ENCODE peak calls at places on chromosomes 16 and 17, in nine cellular contexts. One of them, this sample, is unnamed.

GRCh38 chr16:89378947-89379771 is 111.2 kb downstream of the ANKRD11 start:
- ATAC-seq in heart left ventricle: peak
- ATAC-seq in HepG2: no peak
- ATAC-seq in A549: no peak
- ATAC-seq in gastrocnemius medialis: peak
- ATAC-seq in HCT116: no peak
- ATAC-seq in IMR-90: no peak
- ATAC-seq in GM12878: no peak
- ATAC-seq in body of pancreas: no peak
- ATAC-seq in this sample: peak

GRCh38 chr17:77425791-77426641 is 285.2 kb downstream of the SEC14L1 start:
- ATAC-seq in heart left ventricle: no peak
- ATAC-seq in HepG2: no peak
- ATAC-seq in A549: peak
- ATAC-seq in gastrocnemius medialis: no peak
- ATAC-seq in HCT116: peak
- ATAC-seq in IMR-90: peak
- ATAC-seq in GM12878: peak
- ATAC-seq in body of pancreas: no peak
- ATAC-seq in this sample: peak

GRCh38 chr17:40091691-40092397 is 8.5 kb downstream of the NR1D1 start:
- ATAC-seq in heart left ventricle: peak
- ATAC-seq in HepG2: peak
- ATAC-seq in A549: peak
- ATAC-seq in gastrocnemius medialis: peak
- ATAC-seq in HCT116: peak
- ATAC-seq in IMR-90: peak
- ATAC-seq in GM12878: no peak
- ATAC-seq in body of pancreas: peak
- ATAC-seq in this sample: no peak

GRCh38 chr17:2853111-2853721 is 57.0 kb downstream of the RAP1GAP2 start:
- ATAC-seq in heart left ventricle: peak
- ATAC-seq in HepG2: peak
- ATAC-seq in A549: peak
- ATAC-seq in gastrocnemius medialis: peak
- ATAC-seq in HCT116: peak
- ATAC-seq in IMR-90: peak
- ATAC-seq in GM12878: no peak
- ATAC-seq in body of pancreas: peak
- ATAC-seq in this sample: peak

GRCh38 chr16:71383054-71383773 is 24.7 kb downstream of the CALB2 start:
- ATAC-seq in heart left ventricle: no peak
- ATAC-seq in HepG2: peak
- ATAC-seq in A549: peak
- ATAC-seq in gastrocnemius medialis: no peak
- ATAC-seq in HCT116: peak
- ATAC-seq in IMR-90: no peak
- ATAC-seq in GM12878: peak
- ATAC-seq in body of pancreas: no peak
- ATAC-seq in this sample: no peak

GRCh38 chr17:44372036-44372435 is 8.4 kb upstream of the FAM171A2 start:
- ATAC-seq in heart left ventricle: no peak
- ATAC-seq in HepG2: no peak
- ATAC-seq in A549: no peak
- ATAC-seq in gastrocnemius medialis: no peak
- ATAC-seq in HCT116: no peak
- ATAC-seq in IMR-90: no peak
- ATAC-seq in GM12878: no peak
- ATAC-seq in body of pancreas: no peak
- ATAC-seq in this sample: no peak

GRCh38 chr17:60415146-60415545 is 7.1 kb upstream of the CHCT1 start:
- ATAC-seq in heart left ventricle: no peak
- ATAC-seq in HepG2: no peak
- ATAC-seq in A549: no peak
- ATAC-seq in gastrocnemius medialis: no peak
- ATAC-seq in HCT116: no peak
- ATAC-seq in IMR-90: no peak
- ATAC-seq in GM12878: no peak
- ATAC-seq in body of pancreas: no peak
- ATAC-seq in this sample: no peak

GRCh38 chr17:38334480-38335364 is 9.0 kb downstream of the GPR179 start:
- ATAC-seq in heart left ventricle: no peak
- ATAC-seq in HepG2: no peak
- ATAC-seq in A549: no peak
- ATAC-seq in gastrocnemius medialis: no peak
- ATAC-seq in HCT116: no peak
- ATAC-seq in IMR-90: no peak
- ATAC-seq in GM12878: no peak
- ATAC-seq in body of pancreas: no peak
- ATAC-seq in this sample: no peak

GRCh38 chr17:64174686-64175456 is 44.9 kb upstream of the ERN1 start:
- ATAC-seq in heart left ventricle: peak
- ATAC-seq in HepG2: no peak
- ATAC-seq in A549: no peak
- ATAC-seq in gastrocnemius medialis: peak
- ATAC-seq in HCT116: no peak
- ATAC-seq in IMR-90: peak
- ATAC-seq in GM12878: no peak
- ATAC-seq in body of pancreas: peak
- ATAC-seq in this sample: peak

GRCh38 chr16:20898938-20899502 is 1.1 kb downstream of the DCUN1D3 start:
- ATAC-seq in heart left ventricle: no peak
- ATAC-seq in HepG2: no peak
- ATAC-seq in A549: no peak
- ATAC-seq in gastrocnemius medialis: no peak
- ATAC-seq in HCT116: no peak
- ATAC-seq in IMR-90: peak
- ATAC-seq in GM12878: no peak
- ATAC-seq in body of pancreas: no peak
- ATAC-seq in this sample: no peak

GRCh38 chr17:27665549-27665948 is 34.6 kb downstream of the LGALS9 start:
- ATAC-seq in heart left ventricle: no peak
- ATAC-seq in HepG2: no peak
- ATAC-seq in A549: no peak
- ATAC-seq in gastrocnemius medialis: no peak
- ATAC-seq in HCT116: no peak
- ATAC-seq in IMR-90: no peak
- ATAC-seq in GM12878: no peak
- ATAC-seq in body of pancreas: no peak
- ATAC-seq in this sample: no peak

GRCh38 chr17:77435272-77436057 is 294.7 kb downstream of the SEC14L1 start:
- ATAC-seq in heart left ventricle: no peak
- ATAC-seq in HepG2: no peak
- ATAC-seq in A549: no peak
- ATAC-seq in gastrocnemius medialis: no peak
- ATAC-seq in HCT116: no peak
- ATAC-seq in IMR-90: no peak
- ATAC-seq in GM12878: no peak
- ATAC-seq in body of pancreas: no peak
- ATAC-seq in this sample: no peak

GRCh38 chr16:23105309-23105708 is 43.9 kb downstream of the USP31 start:
- ATAC-seq in heart left ventricle: no peak
- ATAC-seq in HepG2: no peak
- ATAC-seq in A549: no peak
- ATAC-seq in gastrocnemius medialis: no peak
- ATAC-seq in HCT116: no peak
- ATAC-seq in IMR-90: no peak
- ATAC-seq in GM12878: no peak
- ATAC-seq in body of pancreas: no peak
- ATAC-seq in this sample: no peak

GRCh38 chr17:57911021-57911420 is 44.2 kb downstream of the CUEDC1 start:
- ATAC-seq in heart left ventricle: no peak
- ATAC-seq in HepG2: no peak
- ATAC-seq in A549: no peak
- ATAC-seq in gastrocnemius medialis: no peak
- ATAC-seq in HCT116: no peak
- ATAC-seq in IMR-90: no peak
- ATAC-seq in GM12878: no peak
- ATAC-seq in body of pancreas: no peak
- ATAC-seq in this sample: no peak

GRCh38 chr17:70521821-70522256 is 352.5 kb downstream of the KCNJ2 start:
- ATAC-seq in heart left ventricle: peak
- ATAC-seq in HepG2: no peak
- ATAC-seq in A549: no peak
- ATAC-seq in gastrocnemius medialis: no peak
- ATAC-seq in HCT116: no peak
- ATAC-seq in IMR-90: no peak
- ATAC-seq in GM12878: no peak
- ATAC-seq in body of pancreas: peak
- ATAC-seq in this sample: no peak

GRCh38 chr16:15466131-15466530 is 31.7 kb downstream of the BMERB1 start:
- ATAC-seq in heart left ventricle: no peak
- ATAC-seq in HepG2: no peak
- ATAC-seq in A549: no peak
- ATAC-seq in gastrocnemius medialis: no peak
- ATAC-seq in HCT116: no peak
- ATAC-seq in IMR-90: no peak
- ATAC-seq in GM12878: no peak
- ATAC-seq in body of pancreas: no peak
- ATAC-seq in this sample: no peak

GRCh38 chr17:72343911-72344310 is 223.1 kb downstream of the SOX9 start:
- ATAC-seq in heart left ventricle: no peak
- ATAC-seq in HepG2: no peak
- ATAC-seq in A549: no peak
- ATAC-seq in gastrocnemius medialis: no peak
- ATAC-seq in HCT116: no peak
- ATAC-seq in IMR-90: no peak
- ATAC-seq in GM12878: no peak
- ATAC-seq in body of pancreas: no peak
- ATAC-seq in this sample: no peak

GRCh38 chr16:12350945-12351344 is 374.4 kb downstream of the SNX29 start:
- ATAC-seq in heart left ventricle: no peak
- ATAC-seq in HepG2: peak
- ATAC-seq in A549: peak
- ATAC-seq in gastrocnemius medialis: no peak
- ATAC-seq in HCT116: peak
- ATAC-seq in IMR-90: no peak
- ATAC-seq in GM12878: no peak
- ATAC-seq in body of pancreas: no peak
- ATAC-seq in this sample: no peak

GRCh38 chr17:81329927-81330883 is 35.1 kb upstream of the SLC38A10 start:
- ATAC-seq in heart left ventricle: no peak
- ATAC-seq in HepG2: peak
- ATAC-seq in A549: peak
- ATAC-seq in gastrocnemius medialis: no peak
- ATAC-seq in HCT116: peak
- ATAC-seq in IMR-90: no peak
- ATAC-seq in GM12878: peak
- ATAC-seq in body of pancreas: peak
- ATAC-seq in this sample: no peak
- TF ChIP-seq CTCF in heart left ventricle: no peak
- TF ChIP-seq CTCF in HepG2: peak
- TF ChIP-seq CTCF in A549: peak
- TF ChIP-seq CTCF in gastrocnemius medialis: no peak
- TF ChIP-seq CTCF in HCT116: no peak
- TF ChIP-seq CTCF in IMR-90: no peak
- TF ChIP-seq CTCF in GM12878: no peak
- TF ChIP-seq CTCF in body of pancreas: no peak
- TF ChIP-seq CTCF in this sample: no peak

DNA sequence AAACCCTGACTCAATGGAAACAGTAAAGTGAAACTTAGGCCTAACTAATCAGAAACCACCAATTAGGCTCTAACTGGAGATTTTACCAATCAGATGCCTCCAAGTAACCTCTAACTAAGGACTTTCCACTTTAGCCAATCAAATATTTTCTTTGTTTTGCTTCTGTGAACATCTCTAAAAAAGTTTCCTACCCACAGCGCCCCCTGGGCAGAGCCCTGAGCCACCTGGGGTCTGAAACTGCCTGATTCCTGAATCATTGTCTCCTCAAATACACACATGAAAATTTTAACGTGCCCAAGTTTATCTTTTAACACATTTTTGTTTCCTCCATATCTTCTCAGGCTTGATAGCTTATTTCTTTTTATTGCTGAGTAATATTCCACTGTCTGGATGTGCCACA is 19.0 kb downstream of the ADAD2 start:
- ATAC-seq in heart left ventricle: no peak
- ATAC-seq in HepG2: no peak
- ATAC-seq in A549: no peak
- ATAC-seq in gastrocnemius medialis: no peak
- ATAC-seq in HCT116: peak
- ATAC-seq in IMR-90: peak
- ATAC-seq in GM12878: no peak
- ATAC-seq in body of pancreas: no peak
- ATAC-seq in this sample: no peak
- TF ChIP-seq POLR2A in heart left ventricle: no peak
- TF ChIP-seq POLR2A in HepG2: no peak
- TF ChIP-seq POLR2A in A549: no peak
- TF ChIP-seq POLR2A in gastrocnemius medialis: no peak
- TF ChIP-seq POLR2A in HCT116: no peak
- TF ChIP-seq POLR2A in IMR-90: no peak
- TF ChIP-seq POLR2A in GM12878: no peak
- TF ChIP-seq POLR2A in body of pancreas: no peak
- TF ChIP-seq POLR2A in this sample: no peak

GRCh38 chr17:7886227-7887037 is 2.2 kb upstream of the CHD3 start:
- ATAC-seq in heart left ventricle: no peak
- ATAC-seq in HepG2: peak
- ATAC-seq in A549: peak
- ATAC-seq in gastrocnemius medialis: no peak
- ATAC-seq in HCT116: peak
- ATAC-seq in IMR-90: no peak
- ATAC-seq in GM12878: peak
- ATAC-seq in body of pancreas: no peak
- ATAC-seq in this sample: no peak
- TF ChIP-seq CTCF in heart left ventricle: no peak
- TF ChIP-seq CTCF in HepG2: peak
- TF ChIP-seq CTCF in A549: no peak
- TF ChIP-seq CTCF in gastrocnemius medialis: no peak
- TF ChIP-seq CTCF in HCT116: no peak
- TF ChIP-seq CTCF in IMR-90: peak
- TF ChIP-seq CTCF in GM12878: peak
- TF ChIP-seq CTCF in body of pancreas: no peak
- TF ChIP-seq CTCF in this sample: no peak

GRCh38 chr16:5031601-5032000 is 2.1 kb downstream of the NAGPA start:
- ATAC-seq in heart left ventricle: no peak
- ATAC-seq in HepG2: no peak
- ATAC-seq in A549: no peak
- ATAC-seq in gastrocnemius medialis: no peak
- ATAC-seq in HCT116: no peak
- ATAC-seq in IMR-90: no peak
- ATAC-seq in GM12878: no peak
- ATAC-seq in body of pancreas: no peak
- ATAC-seq in this sample: no peak
- TF ChIP-seq POLR2A in heart left ventricle: no peak
- TF ChIP-seq POLR2A in HepG2: no peak
- TF ChIP-seq POLR2A in A549: no peak
- TF ChIP-seq POLR2A in gastrocnemius medialis: no peak
- TF ChIP-seq POLR2A in HCT116: no peak
- TF ChIP-seq POLR2A in IMR-90: no peak
- TF ChIP-seq POLR2A in GM12878: no peak
- TF ChIP-seq POLR2A in body of pancreas: no peak
- TF ChIP-seq POLR2A in this sample: no peak

GRCh38 chr17:33520404-33521032 is 227.4 kb upstream of the ASIC2 start:
- ATAC-seq in heart left ventricle: no peak
- ATAC-seq in HepG2: peak
- ATAC-seq in A549: peak
- ATAC-seq in gastrocnemius medialis: no peak
- ATAC-seq in HCT116: peak
- ATAC-seq in IMR-90: peak
- ATAC-seq in GM12878: peak
- ATAC-seq in body of pancreas: no peak
- ATAC-seq in this sample: no peak
- TF ChIP-seq CTCF in heart left ventricle: peak
- TF ChIP-seq CTCF in HepG2: peak
- TF ChIP-seq CTCF in A549: peak
- TF ChIP-seq CTCF in gastrocnemius medialis: peak
- TF ChIP-seq CTCF in HCT116: no peak
- TF ChIP-seq CTCF in IMR-90: peak
- TF ChIP-seq CTCF in GM12878: peak
- TF ChIP-seq CTCF in body of pancreas: peak
- TF ChIP-seq CTCF in this sample: no peak

GRCh38 chr16:534856-535445 is 7.4 kb downstream of the CAPN15 start:
- ATAC-seq in heart left ventricle: no peak
- ATAC-seq in HepG2: no peak
- ATAC-seq in A549: peak
- ATAC-seq in gastrocnemius medialis: peak
- ATAC-seq in HCT116: peak
- ATAC-seq in IMR-90: no peak
- ATAC-seq in GM12878: no peak
- ATAC-seq in body of pancreas: no peak
- ATAC-seq in this sample: no peak
- TF ChIP-seq POLR2A in heart left ventricle: no peak
- TF ChIP-seq POLR2A in HepG2: no peak
- TF ChIP-seq POLR2A in A549: no peak
- TF ChIP-seq POLR2A in gastrocnemius medialis: peak
- TF ChIP-seq POLR2A in HCT116: no peak
- TF ChIP-seq POLR2A in IMR-90: no peak
- TF ChIP-seq POLR2A in GM12878: peak
- TF ChIP-seq POLR2A in body of pancreas: no peak
- TF ChIP-seq POLR2A in this sample: no peak

This sample was measured in gastroesophageal sphincter.